ENCODE peak calls at places on chromosome 10, in five cellular contexts. R is EL, N is immature natural killer cell, B is left colon, W is non-pigmented ciliary epithelial cell. Q is an unnamed sample.

GRCh38 chr10:126561499-126562208 is 108.8 kb downstream of the C10orf90 start:
- DNase-seq in B (no peak), N (no peak), R (no peak), W (no peak), Q (no peak)

GRCh38 chr10:49187950-49188761 is at the start of gene TMEM273:
- DNase-seq in N (peak; percentile 55), W (no peak), B (peak; percentile 50), R (no peak), Q (peak; percentile 48)

GRCh38 chr10:88386878-88387773 is 196.0 kb downstream of the RNLS start:
- DNase-seq in B (no peak), R (peak; percentile 25), W (peak; percentile 97), N (no peak), Q (peak; percentile 44)

GRCh38 chr10:77983384-77984341 is 45.7 kb downstream of the POLR3A start:
- DNase-seq in W (peak; percentile 51), B (no peak), N (no peak), R (peak; percentile 56), Q (no peak)

GRCh38 chr10:27230022-27230421 is 10.6 kb downstream of the ACBD5 start:
- DNase-seq in B (no peak), R (no peak), W (no peak), N (no peak), Q (no peak)

GRCh38 chr10:86261470-86261869 is 105.1 kb downstream of the GRID1 start:
- DNase-seq in R (no peak), B (no peak), N (no peak), W (no peak), Q (no peak)

GRCh38 chr10:128018704-128019103 is 107.5 kb downstream of the MKI67 start:
- DNase-seq in W (no peak), R (no peak), B (no peak), N (no peak), Q (no peak)

GRCh38 chr10:113945075-113945686 is 90.7 kb downstream of the NHLRC2 start:
- DNase-seq in B (peak; percentile 54), W (peak; percentile 17), N (no peak), R (peak; percentile 85), Q (no peak)

GRCh38 chr10:33487014-33487776 is 152.7 kb upstream of the NRP1 start:
- DNase-seq in W (no peak), B (no peak), N (peak; percentile 3), R (peak; percentile 19), Q (no peak)

Q was measured in naive B cell.